ENCODE peak calls at places on chromosome 22, in seven cellular contexts. S, X, W, E, M, H and O are unnamed samples.

GRCh38 chr22:25351631-25352293 is 132.3 kb downstream of the CRYBB2 start:
- DNase-seq in S (no peak), X (no peak), W (no peak), E (no peak), M (no peak), H (no peak), O (no peak)

GRCh38 chr22:46012881-46013281 is 35.9 kb upstream of the WNT7B start:
- DNase-seq in S (peak), X (no peak), W (no peak), E (no peak), M (no peak), H (no peak), O (no peak)

GRCh38 chr22:42172385-42173172 is 42.0 kb upstream of the CYP2D6 start:
- DNase-seq in S (no peak), X (no peak), W (no peak), E (peak), M (no peak), H (peak), O (no peak)

GRCh38 chr22:46652930-46653331 is 32.7 kb downstream of the GRAMD4 start:
- DNase-seq in S (no peak), X (no peak), W (no peak), E (no peak), M (no peak), H (no peak), O (no peak)

GRCh38 chr22:43207849-43208702 is 21.1 kb upstream of the TTLL12 start:
- DNase-seq in S (no peak), X (no peak), W (no peak), E (no peak), M (no peak), H (no peak), O (no peak)

GRCh38 chr22:49330421-49331222 is 497.1 kb downstream of the BRD1 start:
- DNase-seq in S (peak), X (no peak), W (no peak), E (no peak), M (no peak), H (no peak), O (no peak)

GRCh38 chr22:17629646-17630045 is 1.1 kb upstream of the ATP6V1E1 start:
- DNase-seq in S (no peak), X (no peak), W (no peak), E (no peak), M (no peak), H (no peak), O (no peak)

GRCh38 chr22:25661067-25661466 is 80.9 kb upstream of the MYO18B start:
- DNase-seq in S (no peak), X (no peak), W (no peak), E (no peak), M (no peak), H (no peak), O (no peak)

GRCh38 chr22:41471606-41472005 is 2.7 kb downstream of the ACO2 start:
- DNase-seq in S (no peak), X (no peak), W (no peak), E (no peak), M (no peak), H (no peak), O (no peak)

GRCh38 chr22:41922336-41922735 is 4.3 kb downstream of the TNFRSF13C start:
- DNase-seq in S (peak), X (no peak), W (no peak), E (no peak), M (no peak), H (no peak), O (no peak)

GRCh38 chr22:43537019-43537585 is 125.3 kb downstream of the MPPED1 start:
- DNase-seq in S (no peak), X (no peak), W (no peak), E (peak), M (no peak), H (peak), O (no peak)

GRCh38 chr22:46881373-46882118 is 119.1 kb downstream of the TBC1D22A start:
- DNase-seq in S (no peak), X (no peak), W (no peak), E (peak), M (no peak), H (no peak), O (no peak)

GRCh38 chr22:28548411-28548810 is 131.2 kb downstream of the TTC28 start:
- DNase-seq in S (no peak), X (no peak), W (no peak), E (no peak), M (no peak), H (no peak), O (no peak)

GRCh38 chr22:43273902-43274484 is 69.2 kb downstream of the SCUBE1 start:
- DNase-seq in S (no peak), X (no peak), W (no peak), E (peak), M (peak), H (peak), O (no peak)

GRCh38 chr22:38129021-38129420 is 18.5 kb upstream of the BAIAP2L2 start:
- DNase-seq in S (no peak), X (no peak), W (no peak), E (no peak), M (no peak), H (no peak), O (no peak)

GRCh38 chr22:27588273-27588672 is 213.3 kb downstream of the MN1 start:
- DNase-seq in S (no peak), X (no peak), W (no peak), E (no peak), M (no peak), H (no peak), O (no peak)

GRCh38 chr22:23178512-23179254 is 1.6 kb upstream of the BCR start:
- DNase-seq in S (peak), X (peak), W (peak), E (peak), M (peak), H (peak), O (peak)

GRCh38 chr22:19451570-19451969 is 4.1 kb upstream of the C22orf39 start:
- DNase-seq in S (no peak), X (no peak), W (no peak), E (no peak), M (no peak), H (no peak), O (no peak)